ENCODE peak calls at places on chromosomes 13 and 19, in six cellular contexts. One of them, this sample, is unnamed.

GRCh38 chr13:113166266-113166665 is 7.8 kb downstream of the PROZ start:
- DNase-seq in activated gamma-delta T cell treated with Interleukin-2 at 50 U/mL for 16 hours: no peak
- DNase-seq in T-helper 1 cell: no peak
- DNase-seq in NCI-H345: no peak
- DNase-seq in H54: no peak
- DNase-seq in stimulated activated CD8-positive, alpha-beta memory T cell treated with anti-CD3 and anti-CD28 coated beads, Interleukin-15, amount 100 ng/mL, for 24 hours: no peak
- DNase-seq in this sample: no peak

GRCh38 chr13:44837250-44837649 is 152.0 kb downstream of the NUFIP1 start:
- DNase-seq in activated gamma-delta T cell treated with Interleukin-2 at 50 U/mL for 16 hours: no peak
- DNase-seq in stimulated activated CD8-positive, alpha-beta memory T cell treated with anti-CD3 and anti-CD28 coated beads, Interleukin-15, amount 100 ng/mL, for 24 hours: no peak
- DNase-seq in H54: no peak
- DNase-seq in NCI-H345: no peak
- DNase-seq in T-helper 1 cell: no peak
- DNase-seq in this sample: no peak

GRCh38 chr19:18750295-18750970 is 40.7 kb downstream of the COMP start:
- DNase-seq in H54: no peak
- DNase-seq in activated gamma-delta T cell treated with Interleukin-2 at 50 U/mL for 16 hours: no peak
- DNase-seq in stimulated activated CD8-positive, alpha-beta memory T cell treated with anti-CD3 and anti-CD28 coated beads, Interleukin-15, amount 100 ng/mL, for 24 hours: no peak
- DNase-seq in T-helper 1 cell: no peak
- DNase-seq in NCI-H345: no peak
- DNase-seq in this sample: no peak

GRCh38 chr13:51342706-51343105 is 3.2 kb downstream of the SERPINE3 start:
- DNase-seq in stimulated activated CD8-positive, alpha-beta memory T cell treated with anti-CD3 and anti-CD28 coated beads, Interleukin-15, amount 100 ng/mL, for 24 hours: no peak
- DNase-seq in T-helper 1 cell: no peak
- DNase-seq in activated gamma-delta T cell treated with Interleukin-2 at 50 U/mL for 16 hours: no peak
- DNase-seq in H54: no peak
- DNase-seq in NCI-H345: no peak
- DNase-seq in this sample: no peak

GRCh38 chr13:67101730-67102467 is 128.2 kb downstream of the PCDH9 start:
- DNase-seq in activated gamma-delta T cell treated with Interleukin-2 at 50 U/mL for 16 hours: no peak
- DNase-seq in T-helper 1 cell: no peak
- DNase-seq in H54: no peak
- DNase-seq in stimulated activated CD8-positive, alpha-beta memory T cell treated with anti-CD3 and anti-CD28 coated beads, Interleukin-15, amount 100 ng/mL, for 24 hours: no peak
- DNase-seq in NCI-H345: no peak
- DNase-seq in this sample: no peak

GRCh38 chr13:111897846-111898215 is 169.1 kb upstream of the SOX1 start:
- DNase-seq in activated gamma-delta T cell treated with Interleukin-2 at 50 U/mL for 16 hours: no peak
- DNase-seq in NCI-H345: no peak
- DNase-seq in stimulated activated CD8-positive, alpha-beta memory T cell treated with anti-CD3 and anti-CD28 coated beads, Interleukin-15, amount 100 ng/mL, for 24 hours: no peak
- DNase-seq in H54: no peak
- DNase-seq in T-helper 1 cell: no peak
- DNase-seq in this sample: no peak

GRCh38 chr13:101115762-101116161 is 300.5 kb downstream of the NALCN start:
- DNase-seq in stimulated activated CD8-positive, alpha-beta memory T cell treated with anti-CD3 and anti-CD28 coated beads, Interleukin-15, amount 100 ng/mL, for 24 hours: no peak
- DNase-seq in T-helper 1 cell: no peak
- DNase-seq in NCI-H345: no peak
- DNase-seq in activated gamma-delta T cell treated with Interleukin-2 at 50 U/mL for 16 hours: no peak
- DNase-seq in H54: no peak
- DNase-seq in this sample: no peak

GRCh38 chr13:103006706-103007426 is 59.4 kb downstream of the SLC10A2 start:
- DNase-seq in stimulated activated CD8-positive, alpha-beta memory T cell treated with anti-CD3 and anti-CD28 coated beads, Interleukin-15, amount 100 ng/mL, for 24 hours: no peak
- DNase-seq in activated gamma-delta T cell treated with Interleukin-2 at 50 U/mL for 16 hours: no peak
- DNase-seq in H54: no peak
- DNase-seq in NCI-H345: no peak
- DNase-seq in T-helper 1 cell: no peak
- DNase-seq in this sample: no peak

GRCh38 chr13:95494082-95494681 is 58.3 kb upstream of the CLDN10 start:
- DNase-seq in H54: peak; percentile 38
- DNase-seq in NCI-H345: peak; percentile 62
- DNase-seq in activated gamma-delta T cell treated with Interleukin-2 at 50 U/mL for 16 hours: no peak
- DNase-seq in stimulated activated CD8-positive, alpha-beta memory T cell treated with anti-CD3 and anti-CD28 coated beads, Interleukin-15, amount 100 ng/mL, for 24 hours: no peak
- DNase-seq in T-helper 1 cell: no peak
- DNase-seq in this sample: no peak

GRCh38 chr19:14023404-14024235 is 4.3 kb upstream of the RLN3 start:
- DNase-seq in stimulated activated CD8-positive, alpha-beta memory T cell treated with anti-CD3 and anti-CD28 coated beads, Interleukin-15, amount 100 ng/mL, for 24 hours: no peak
- DNase-seq in T-helper 1 cell: no peak
- DNase-seq in activated gamma-delta T cell treated with Interleukin-2 at 50 U/mL for 16 hours: no peak
- DNase-seq in H54: peak; percentile 63
- DNase-seq in NCI-H345: no peak
- DNase-seq in this sample: no peak

GRCh38 chr19:41853768-41854167 is 6.3 kb upstream of the RPS19 start:
- DNase-seq in H54: no peak
- DNase-seq in T-helper 1 cell: no peak
- DNase-seq in activated gamma-delta T cell treated with Interleukin-2 at 50 U/mL for 16 hours: no peak
- DNase-seq in stimulated activated CD8-positive, alpha-beta memory T cell treated with anti-CD3 and anti-CD28 coated beads, Interleukin-15, amount 100 ng/mL, for 24 hours: no peak
- DNase-seq in NCI-H345: no peak
- DNase-seq in this sample: no peak

GRCh38 chr19:18580311-18580710 is 8.3 kb upstream of the REX1BD start:
- DNase-seq in stimulated activated CD8-positive, alpha-beta memory T cell treated with anti-CD3 and anti-CD28 coated beads, Interleukin-15, amount 100 ng/mL, for 24 hours: no peak
- DNase-seq in T-helper 1 cell: no peak
- DNase-seq in H54: no peak
- DNase-seq in activated gamma-delta T cell treated with Interleukin-2 at 50 U/mL for 16 hours: no peak
- DNase-seq in NCI-H345: no peak
- DNase-seq in this sample: no peak

GRCh38 chr19:41083516-41083915 is 4.7 kb upstream of the CYP2A13 start:
- DNase-seq in stimulated activated CD8-positive, alpha-beta memory T cell treated with anti-CD3 and anti-CD28 coated beads, Interleukin-15, amount 100 ng/mL, for 24 hours: no peak
- DNase-seq in T-helper 1 cell: no peak
- DNase-seq in NCI-H345: no peak
- DNase-seq in H54: no peak
- DNase-seq in activated gamma-delta T cell treated with Interleukin-2 at 50 U/mL for 16 hours: no peak
- DNase-seq in this sample: no peak

GRCh38 chr19:47044946-47045866 is 3.2 kb downstream of the TMEM160 start:
- DNase-seq in stimulated activated CD8-positive, alpha-beta memory T cell treated with anti-CD3 and anti-CD28 coated beads, Interleukin-15, amount 100 ng/mL, for 24 hours: no peak
- DNase-seq in H54: no peak
- DNase-seq in T-helper 1 cell: no peak
- DNase-seq in activated gamma-delta T cell treated with Interleukin-2 at 50 U/mL for 16 hours: no peak
- DNase-seq in NCI-H345: no peak
- DNase-seq in this sample: peak; percentile 12

GRCh38 chr19:35752746-35753350 is 4.0 kb downstream of the HSPB6 start:
- DNase-seq in stimulated activated CD8-positive, alpha-beta memory T cell treated with anti-CD3 and anti-CD28 coated beads, Interleukin-15, amount 100 ng/mL, for 24 hours: no peak
- DNase-seq in T-helper 1 cell: no peak
- DNase-seq in NCI-H345: no peak
- DNase-seq in H54: no peak
- DNase-seq in activated gamma-delta T cell treated with Interleukin-2 at 50 U/mL for 16 hours: no peak
- DNase-seq in this sample: no peak

GRCh38 chr19:4877753-4878490 is 10.5 kb upstream of the PLIN3 start:
- DNase-seq in NCI-H345: no peak
- DNase-seq in H54: no peak
- DNase-seq in stimulated activated CD8-positive, alpha-beta memory T cell treated with anti-CD3 and anti-CD28 coated beads, Interleukin-15, amount 100 ng/mL, for 24 hours: no peak
- DNase-seq in T-helper 1 cell: no peak
- DNase-seq in activated gamma-delta T cell treated with Interleukin-2 at 50 U/mL for 16 hours: no peak
- DNase-seq in this sample: no peak

GRCh38 chr13:79485014-79485441 is 4.1 kb downstream of the NDFIP2 start:
- DNase-seq in activated gamma-delta T cell treated with Interleukin-2 at 50 U/mL for 16 hours: no peak
- DNase-seq in NCI-H345: no peak
- DNase-seq in H54: no peak
- DNase-seq in T-helper 1 cell: no peak
- DNase-seq in stimulated activated CD8-positive, alpha-beta memory T cell treated with anti-CD3 and anti-CD28 coated beads, Interleukin-15, amount 100 ng/mL, for 24 hours: no peak
- DNase-seq in this sample: no peak

GRCh38 chr19:28737021-28737525 is 475.9 kb downstream of the UQCRFS1 start:
- DNase-seq in H54: peak; percentile 46
- DNase-seq in activated gamma-delta T cell treated with Interleukin-2 at 50 U/mL for 16 hours: no peak
- DNase-seq in stimulated activated CD8-positive, alpha-beta memory T cell treated with anti-CD3 and anti-CD28 coated beads, Interleukin-15, amount 100 ng/mL, for 24 hours: no peak
- DNase-seq in T-helper 1 cell: no peak
- DNase-seq in NCI-H345: peak; percentile 80
- DNase-seq in this sample: no peak

GRCh38 chr13:113846639-113847318 is 17.1 kb downstream of the GAS6 start:
- DNase-seq in NCI-H345: peak; percentile 69
- DNase-seq in stimulated activated CD8-positive, alpha-beta memory T cell treated with anti-CD3 and anti-CD28 coated beads, Interleukin-15, amount 100 ng/mL, for 24 hours: no peak
- DNase-seq in H54: no peak
- DNase-seq in activated gamma-delta T cell treated with Interleukin-2 at 50 U/mL for 16 hours: peak; percentile 52
- DNase-seq in T-helper 1 cell: no peak
- DNase-seq in this sample: no peak

GRCh38 chr13:83634601-83635000 is 247.7 kb downstream of the SLITRK1 start:
- DNase-seq in activated gamma-delta T cell treated with Interleukin-2 at 50 U/mL for 16 hours: no peak
- DNase-seq in T-helper 1 cell: no peak
- DNase-seq in NCI-H345: no peak
- DNase-seq in H54: no peak
- DNase-seq in stimulated activated CD8-positive, alpha-beta memory T cell treated with anti-CD3 and anti-CD28 coated beads, Interleukin-15, amount 100 ng/mL, for 24 hours: no peak
- DNase-seq in this sample: no peak

GRCh38 chr13:93559718-93560117 is 333.1 kb downstream of the GPC6 start:
- DNase-seq in activated gamma-delta T cell treated with Interleukin-2 at 50 U/mL for 16 hours: no peak
- DNase-seq in T-helper 1 cell: no peak
- DNase-seq in H54: peak; percentile 33
- DNase-seq in NCI-H345: peak; percentile 32
- DNase-seq in stimulated activated CD8-positive, alpha-beta memory T cell treated with anti-CD3 and anti-CD28 coated beads, Interleukin-15, amount 100 ng/mL, for 24 hours: no peak
- DNase-seq in this sample: no peak

GRCh38 chr13:97212540-97213146 is 9.5 kb upstream of the MBNL2 start:
- DNase-seq in NCI-H345: no peak
- DNase-seq in H54: peak; percentile 20
- DNase-seq in activated gamma-delta T cell treated with Interleukin-2 at 50 U/mL for 16 hours: no peak
- DNase-seq in T-helper 1 cell: no peak
- DNase-seq in stimulated activated CD8-positive, alpha-beta memory T cell treated with anti-CD3 and anti-CD28 coated beads, Interleukin-15, amount 100 ng/mL, for 24 hours: no peak
- DNase-seq in this sample: no peak

GRCh38 chr13:101916108-101916757 is 463.8 kb downstream of the ITGBL1 start:
- DNase-seq in T-helper 1 cell: no peak
- DNase-seq in stimulated activated CD8-positive, alpha-beta memory T cell treated with anti-CD3 and anti-CD28 coated beads, Interleukin-15, amount 100 ng/mL, for 24 hours: no peak
- DNase-seq in NCI-H345: peak; percentile 56
- DNase-seq in H54: no peak
- DNase-seq in activated gamma-delta T cell treated with Interleukin-2 at 50 U/mL for 16 hours: no peak
- DNase-seq in this sample: no peak

GRCh38 chr13:25276748-25277147 is 10.5 kb downstream of the MTMR6 start:
- DNase-seq in T-helper 1 cell: no peak
- DNase-seq in stimulated activated CD8-positive, alpha-beta memory T cell treated with anti-CD3 and anti-CD28 coated beads, Interleukin-15, amount 100 ng/mL, for 24 hours: no peak
- DNase-seq in NCI-H345: no peak
- DNase-seq in H54: peak; percentile 27
- DNase-seq in activated gamma-delta T cell treated with Interleukin-2 at 50 U/mL for 16 hours: no peak
- DNase-seq in this sample: no peak

GRCh38 chr19:48624791-48625723 is 5.8 kb downstream of the SPHK2 start:
- DNase-seq in NCI-H345: no peak
- DNase-seq in H54: no peak
- DNase-seq in activated gamma-delta T cell treated with Interleukin-2 at 50 U/mL for 16 hours: no peak
- DNase-seq in stimulated activated CD8-positive, alpha-beta memory T cell treated with anti-CD3 and anti-CD28 coated beads, Interleukin-15, amount 100 ng/mL, for 24 hours: no peak
- DNase-seq in T-helper 1 cell: no peak
- DNase-seq in this sample: no peak

GRCh38 chr13:25874907-25875306 is 176.9 kb downstream of the SHISA2 start:
- DNase-seq in stimulated activated CD8-positive, alpha-beta memory T cell treated with anti-CD3 and anti-CD28 coated beads, Interleukin-15, amount 100 ng/mL, for 24 hours: no peak
- DNase-seq in H54: no peak
- DNase-seq in NCI-H345: no peak
- DNase-seq in activated gamma-delta T cell treated with Interleukin-2 at 50 U/mL for 16 hours: peak; percentile 70
- DNase-seq in T-helper 1 cell: peak; percentile 56
- DNase-seq in this sample: no peak

GRCh38 chr19:8306235-8307054 is 1.7 kb downstream of the CD320 start:
- DNase-seq in H54: no peak
- DNase-seq in activated gamma-delta T cell treated with Interleukin-2 at 50 U/mL for 16 hours: no peak
- DNase-seq in NCI-H345: no peak
- DNase-seq in stimulated activated CD8-positive, alpha-beta memory T cell treated with anti-CD3 and anti-CD28 coated beads, Interleukin-15, amount 100 ng/mL, for 24 hours: no peak
- DNase-seq in T-helper 1 cell: no peak
- DNase-seq in this sample: no peak

GRCh38 chr19:940591-941291 is 14.9 kb downstream of the ARID3A start:
- DNase-seq in T-helper 1 cell: peak; percentile 58
- DNase-seq in H54: peak; percentile 87
- DNase-seq in NCI-H345: peak; percentile 79
- DNase-seq in activated gamma-delta T cell treated with Interleukin-2 at 50 U/mL for 16 hours: peak; percentile 77
- DNase-seq in stimulated activated CD8-positive, alpha-beta memory T cell treated with anti-CD3 and anti-CD28 coated beads, Interleukin-15, amount 100 ng/mL, for 24 hours: no peak
- DNase-seq in this sample: peak; percentile 81

GRCh38 chr13:100675660-100676129 is 1.1 kb upstream of the TMTC4 start:
- DNase-seq in T-helper 1 cell: no peak
- DNase-seq in stimulated activated CD8-positive, alpha-beta memory T cell treated with anti-CD3 and anti-CD28 coated beads, Interleukin-15, amount 100 ng/mL, for 24 hours: no peak
- DNase-seq in NCI-H345: no peak
- DNase-seq in activated gamma-delta T cell treated with Interleukin-2 at 50 U/mL for 16 hours: no peak
- DNase-seq in H54: no peak
- DNase-seq in this sample: no peak

GRCh38 chr19:54489341-54489740 is 13.3 kb upstream of the LAIR2 start:
- DNase-seq in stimulated activated CD8-positive, alpha-beta memory T cell treated with anti-CD3 and anti-CD28 coated beads, Interleukin-15, amount 100 ng/mL, for 24 hours: no peak
- DNase-seq in activated gamma-delta T cell treated with Interleukin-2 at 50 U/mL for 16 hours: no peak
- DNase-seq in T-helper 1 cell: no peak
- DNase-seq in H54: no peak
- DNase-seq in NCI-H345: no peak
- DNase-seq in this sample: no peak

GRCh38 chr13:59677966-59678814 is 485.5 kb downstream of the DIAPH3 start:
- DNase-seq in activated gamma-delta T cell treated with Interleukin-2 at 50 U/mL for 16 hours: no peak
- DNase-seq in NCI-H345: peak; percentile 43
- DNase-seq in H54: no peak
- DNase-seq in T-helper 1 cell: peak; percentile 2
- DNase-seq in stimulated activated CD8-positive, alpha-beta memory T cell treated with anti-CD3 and anti-CD28 coated beads, Interleukin-15, amount 100 ng/mL, for 24 hours: no peak
- DNase-seq in this sample: no peak

GRCh38 chr13:23443110-23443509 is 9.6 kb upstream of the SACS start:
- DNase-seq in activated gamma-delta T cell treated with Interleukin-2 at 50 U/mL for 16 hours: no peak
- DNase-seq in T-helper 1 cell: no peak
- DNase-seq in stimulated activated CD8-positive, alpha-beta memory T cell treated with anti-CD3 and anti-CD28 coated beads, Interleukin-15, amount 100 ng/mL, for 24 hours: no peak
- DNase-seq in H54: no peak
- DNase-seq in NCI-H345: no peak
- DNase-seq in this sample: no peak

GRCh38 chr19:10936661-10937084 is 8.1 kb downstream of the TIMM29 start:
- DNase-seq in activated gamma-delta T cell treated with Interleukin-2 at 50 U/mL for 16 hours: peak; percentile 21
- DNase-seq in NCI-H345: peak; percentile 83
- DNase-seq in stimulated activated CD8-positive, alpha-beta memory T cell treated with anti-CD3 and anti-CD28 coated beads, Interleukin-15, amount 100 ng/mL, for 24 hours: no peak
- DNase-seq in H54: no peak
- DNase-seq in T-helper 1 cell: peak; percentile 28
- DNase-seq in this sample: peak; percentile 47

GRCh38 chr19:13843104-13843921 is 33.6 kb upstream of the NANOS3 start:
- DNase-seq in H54: no peak
- DNase-seq in activated gamma-delta T cell treated with Interleukin-2 at 50 U/mL for 16 hours: no peak
- DNase-seq in NCI-H345: peak; percentile 68
- DNase-seq in stimulated activated CD8-positive, alpha-beta memory T cell treated with anti-CD3 and anti-CD28 coated beads, Interleukin-15, amount 100 ng/mL, for 24 hours: no peak
- DNase-seq in T-helper 1 cell: no peak
- DNase-seq in this sample: peak; percentile 33

GRCh38 chr13:25732146-25732865 is 319.5 kb downstream of the SHISA2 start:
- DNase-seq in activated gamma-delta T cell treated with Interleukin-2 at 50 U/mL for 16 hours: no peak
- DNase-seq in NCI-H345: no peak
- DNase-seq in T-helper 1 cell: no peak
- DNase-seq in H54: no peak
- DNase-seq in stimulated activated CD8-positive, alpha-beta memory T cell treated with anti-CD3 and anti-CD28 coated beads, Interleukin-15, amount 100 ng/mL, for 24 hours: no peak
- DNase-seq in this sample: no peak

GRCh38 chr19:55454787-55455243 is 6.6 kb downstream of the ISOC2 start:
- DNase-seq in NCI-H345: peak; percentile 17
- DNase-seq in stimulated activated CD8-positive, alpha-beta memory T cell treated with anti-CD3 and anti-CD28 coated beads, Interleukin-15, amount 100 ng/mL, for 24 hours: no peak
- DNase-seq in activated gamma-delta T cell treated with Interleukin-2 at 50 U/mL for 16 hours: peak; percentile 43
- DNase-seq in H54: peak; percentile 96
- DNase-seq in T-helper 1 cell: peak; percentile 34
- DNase-seq in this sample: peak; percentile 72

GRCh38 chr13:44013666-44014291 is 134.1 kb downstream of the LACC1 start:
- DNase-seq in H54: peak; percentile 1
- DNase-seq in activated gamma-delta T cell treated with Interleukin-2 at 50 U/mL for 16 hours: no peak
- DNase-seq in T-helper 1 cell: no peak
- DNase-seq in NCI-H345: no peak
- DNase-seq in stimulated activated CD8-positive, alpha-beta memory T cell treated with anti-CD3 and anti-CD28 coated beads, Interleukin-15, amount 100 ng/mL, for 24 hours: no peak
- DNase-seq in this sample: no peak